ENCODE peak calls at places on chromosomes 2 and 18, in five cellular contexts. G, W, X, H and R are unnamed samples.

GRCh38 chr18:22865354-22866116 is 67.6 kb upstream of the RBBP8 start:
- DNase-seq in H (no peak), W (no peak), G (no peak), X (no peak), R (no peak)

GRCh38 chr2:186894478-186894877 is 45.5 kb upstream of the ZSWIM2 start:
- DNase-seq in X (no peak), W (no peak), H (no peak), G (no peak), R (no peak)

GRCh38 chr2:123157016-123157415 is 868.1 kb upstream of the CNTNAP5 start:
- DNase-seq in H (no peak), X (no peak), G (no peak), W (no peak), R (no peak)

GRCh38 chr2:69566669-69567068 is 76.9 kb downstream of the AAK1 start:
- DNase-seq in G (no peak), H (no peak), X (no peak), W (no peak), R (no peak)

GRCh38 chr18:52152036-52152435 is 188.0 kb upstream of the DCC start:
- DNase-seq in W (no peak), G (no peak), X (no peak), H (no peak), R (no peak)

GRCh38 chr2:175167076-175167791 is 769 bp downstream of the ATF2 start:
- DNase-seq in G (peak), W (peak), X (peak), H (no peak), R (no peak)

GRCh38 chr2:164705412-164706167 is 84.3 kb upstream of the GRB14 start:
- DNase-seq in W (no peak), G (no peak), X (no peak), H (no peak), R (no peak)

GRCh38 chr2:11224887-11225286 is 69.6 kb downstream of the SLC66A3 start:
- DNase-seq in H (no peak), X (no peak), G (no peak), W (no peak), R (no peak)

GRCh38 chr2:204205548-204205947 is 269.0 kb downstream of the ICOS start:
- DNase-seq in G (no peak), W (no peak), H (no peak), X (no peak), R (no peak)

GRCh38 chr2:128292599-128293425 is 25.9 kb downstream of the HS6ST1 start:
- DNase-seq in G (no peak), W (no peak), H (no peak), X (peak), R (no peak)